ENCODE peak calls at places on chromosomes 6 and 20, in five cellular contexts. B, F, S, Q and C are unnamed samples.

GRCh38 chr6:163743796-163744195 is 329.3 kb downstream of the QKI start:
- DNase-seq in S (no peak), Q (no peak), B (no peak), F (no peak), C (no peak)

GRCh38 chr6:45949256-45949655 is 66.4 kb downstream of the CLIC5 start:
- DNase-seq in S (no peak), F (no peak), Q (no peak), B (no peak), C (no peak)

GRCh38 chr6:96878101-96878500 is 19.6 kb downstream of the NDUFAF4 start:
- DNase-seq in B (no peak), Q (no peak), F (no peak), S (no peak), C (no peak)

GRCh38 chr6:92777146-92777740 is 642.1 kb downstream of the EPHA7 start:
- DNase-seq in S (no peak), B (peak; percentile 12), F (no peak), Q (no peak), C (no peak)

GRCh38 chr6:6885521-6886088 is 222.2 kb upstream of the RREB1 start:
- DNase-seq in S (no peak), F (no peak), Q (no peak), B (no peak), C (peak; percentile 26)

GRCh38 chr6:88569959-88570358 is 393.5 kb downstream of the RNGTT start:
- DNase-seq in S (no peak), B (no peak), Q (no peak), F (no peak), C (no peak)

GRCh38 chr6:12354499-12354898 is 64.3 kb downstream of the EDN1 start:
- DNase-seq in B (no peak), F (no peak), S (no peak), Q (peak; percentile 91), C (no peak)

GRCh38 chr6:102571236-102571908 is 1177.9 kb downstream of the GRIK2 start:
- DNase-seq in B (no peak), F (no peak), S (no peak), Q (no peak), C (no peak)

GRCh38 chr20:25336561-25337422 is 53.8 kb downstream of the ABHD12 start:
- DNase-seq in F (no peak), B (peak; percentile 82), Q (no peak), S (peak; percentile 57), C (no peak)

GRCh38 chr6:33197431-33198048 is 2.9 kb downstream of the RXRB start:
- DNase-seq in B (peak; percentile 80), S (peak; percentile 70), F (peak; percentile 79), Q (no peak), C (peak; percentile 78)

GRCh38 chr6:21666788-21667681 is 73.5 kb downstream of the SOX4 start:
- DNase-seq in Q (no peak), S (peak; percentile 67), F (peak; percentile 71), B (no peak), C (no peak)

GRCh38 chr6:21500314-21500713 is 93.2 kb upstream of the SOX4 start:
- DNase-seq in F (no peak), B (no peak), Q (no peak), S (no peak), C (no peak)

GRCh38 chr6:36677059-36677749 is 1.3 kb upstream of the CDKN1A start:
- DNase-seq in B (peak; percentile 31), F (peak; percentile 41), Q (no peak), S (no peak), C (no peak)

GRCh38 chr20:2858591-2858990 is 14.7 kb upstream of the PTPRA start:
- DNase-seq in B (no peak), Q (no peak), S (no peak), F (no peak), C (no peak)

GRCh38 chr6:152635949-152636674 is 1.1 kb downstream of the SYNE1 start:
- DNase-seq in B (no peak), F (peak; percentile 56), S (peak; percentile 59), Q (no peak), C (no peak)

GRCh38 chr6:44508646-44509045 is 121.1 kb downstream of the CDC5L start:
- DNase-seq in S (no peak), F (no peak), Q (no peak), B (no peak), C (no peak)

GRCh38 chr6:118808794-118809668 is 84.9 kb upstream of the ASF1A start:
- DNase-seq in S (no peak), Q (no peak), B (no peak), F (no peak), C (no peak)

GRCh38 chr20:36969478-36970186 is 18.1 kb upstream of the SAMHD1 start:
- DNase-seq in Q (no peak), B (peak; percentile 53), F (no peak), S (no peak), C (no peak)

GRCh38 chr6:74755748-74756147 is 450.1 kb downstream of the COL12A1 start:
- DNase-seq in S (no peak), Q (no peak), F (no peak), B (no peak), C (no peak)

GRCh38 chr6:154931741-154932424 is 63.2 kb upstream of the TIAM2 start:
- DNase-seq in F (no peak), S (no peak), Q (no peak), B (peak; percentile 41), C (no peak)

GRCh38 chr6:157063176-157063934 is 260.0 kb downstream of the TMEM242 start:
- DNase-seq in B (no peak), F (no peak), S (no peak), Q (no peak), C (no peak)

GRCh38 chr6:23547851-23548250 is 578.2 kb upstream of the NRSN1 start:
- DNase-seq in Q (no peak), F (no peak), B (peak; percentile 3), S (no peak), C (no peak)

GRCh38 chr6:43978473-43979360 is 148.5 kb downstream of the MRPL14 start:
- DNase-seq in B (no peak), Q (no peak), F (no peak), S (peak; percentile 39), C (no peak)

GRCh38 chr6:51844391-51844735 is 243.1 kb downstream of the PKHD1 start:
- DNase-seq in F (peak; percentile 55), S (no peak), B (no peak), Q (no peak), C (no peak)

GRCh38 chr6:167833396-167833763 is 6.7 kb downstream of the AFDN start:
- DNase-seq in Q (no peak), S (no peak), F (no peak), B (no peak), C (no peak)

GRCh38 chr6:31267504-31268371 is 4.2 kb downstream of the HLA-C start:
- DNase-seq in Q (no peak), S (no peak), B (no peak), F (no peak), C (no peak)

GRCh38 chr6:130613176-130613575 is 214.0 kb upstream of the SMLR1 start:
- DNase-seq in F (no peak), B (no peak), Q (no peak), S (no peak), C (no peak)

GRCh38 chr6:130611366-130611765 is 215.8 kb upstream of the SMLR1 start:
- DNase-seq in B (no peak), F (no peak), Q (no peak), S (no peak), C (no peak)

GRCh38 chr6:130617658-130618057 is 209.5 kb upstream of the SMLR1 start:
- DNase-seq in Q (no peak), S (no peak), F (no peak), B (no peak), C (no peak)

GRCh38 chr6:130620338-130620781 is 206.8 kb upstream of the SMLR1 start:
- DNase-seq in F (no peak), B (no peak), Q (no peak), S (no peak), C (no peak)

DNA sequence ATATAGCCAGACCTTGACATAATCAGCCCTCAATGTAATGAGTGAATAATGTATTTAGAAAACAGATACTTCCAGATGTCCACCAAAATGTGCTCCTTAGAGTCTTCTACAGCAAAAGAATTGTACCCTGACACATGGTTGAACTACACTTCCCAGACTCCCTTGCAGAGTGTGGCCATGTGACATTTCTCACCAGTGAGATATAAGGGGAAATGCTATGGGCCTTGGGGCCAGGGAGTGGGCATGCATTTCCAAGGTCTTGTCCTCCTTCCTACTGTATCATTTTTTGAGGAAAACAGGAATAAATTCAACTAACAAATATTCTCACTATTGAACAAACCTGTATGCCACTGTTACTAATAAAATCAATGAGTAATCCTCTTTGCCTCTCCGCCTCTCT is 211.4 kb upstream of the SMLR1 start:
- DNase-seq in S (no peak), Q (no peak), F (no peak), B (no peak), C (no peak)
- H2AFZ ChIP-seq in S (peak overlapping the region; percentile 94), Q (no peak overlapping the region), F (no peak overlapping the region), B (no peak overlapping the region), C (no peak overlapping the region)

GRCh38 chr6:27811383-27811782 is 100.8 kb downstream of the OR2B2 start:
- DNase-seq in B (no peak), Q (no peak), F (no peak), S (no peak), C (no peak)

GRCh38 chr6:27812078-27812804 is 100.0 kb downstream of the OR2B2 start:
- DNase-seq in S (no peak), Q (no peak), F (no peak), B (peak; percentile 47), C (no peak)

GRCh38 chr6:27809067-27809938 is 102.9 kb downstream of the OR2B2 start:
- DNase-seq in F (no peak), B (no peak), Q (no peak), S (no peak), C (no peak)

GRCh38 chr6:27810768-27811298 is 101.4 kb downstream of the OR2B2 start:
- DNase-seq in B (no peak), Q (no peak), S (peak; percentile 43), F (no peak), C (no peak)

DNA sequence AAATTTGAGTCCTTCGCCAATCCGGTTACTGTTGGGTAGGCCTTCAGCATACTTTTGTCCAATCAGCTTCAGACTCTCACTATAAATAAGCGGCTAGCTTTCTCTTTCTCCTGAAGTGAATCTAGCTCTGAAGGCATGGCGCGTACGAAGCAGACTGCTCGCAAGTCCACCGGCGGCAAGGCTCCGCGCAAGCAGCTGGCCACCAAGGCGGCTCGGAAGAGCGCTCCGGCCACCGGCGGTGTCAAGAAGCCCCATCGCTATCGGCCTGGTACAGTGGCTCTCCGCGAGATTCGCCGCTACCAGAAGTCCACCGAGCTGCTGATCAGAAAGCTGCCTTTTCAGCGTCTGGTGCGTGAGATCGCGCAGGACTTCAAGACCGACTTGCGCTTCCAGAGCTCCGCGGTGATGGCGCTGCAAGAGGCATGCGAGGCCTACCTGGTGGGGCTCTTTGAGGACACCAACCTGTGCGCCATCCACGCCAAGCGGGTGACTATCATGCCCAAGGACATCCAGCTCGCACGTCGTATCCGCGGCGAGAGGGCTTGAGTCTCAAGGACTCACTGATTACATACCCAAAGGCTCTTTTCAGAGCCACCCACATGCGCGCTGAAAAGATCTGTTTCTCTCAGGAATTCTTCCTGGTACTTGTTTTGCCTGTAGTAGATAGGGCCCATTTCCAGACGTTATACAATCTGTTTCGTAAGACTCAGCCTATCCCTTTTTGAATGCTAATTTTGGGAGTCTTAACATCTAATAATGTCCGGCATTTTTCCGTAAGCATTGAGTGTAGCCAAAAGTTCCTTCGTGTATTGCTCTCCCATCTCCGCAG is 102.0 kb downstream of the OR2B2 start:
- DNase-seq in S (peak; percentile 78), F (peak; percentile 74), Q (peak; percentile 98), B (peak; percentile 98), C (peak; percentile 70)
- TF ChIP-seq EP300 in S (no peak), F (no peak), Q (no peak), B (no peak), C (peak; percentile 2)

GRCh38 chr6:83853968-83854501 is 875 bp downstream of the RIPPLY2 start:
- DNase-seq in S (peak; percentile 75), F (peak; percentile 65), Q (no peak), B (no peak), C (no peak)
- H2AFZ ChIP-seq in S (peak overlapping the region; percentile 99), F (no peak overlapping the region), Q (no peak overlapping the region), B (no peak overlapping the region), C (no peak overlapping the region)

GRCh38 chr20:62355527-62356142 is 11.5 kb downstream of the LAMA5 start:
- DNase-seq in F (no peak), S (no peak), B (peak; percentile 65), Q (no peak), C (no peak)
- TF ChIP-seq EP300 in F (no peak), S (no peak), B (no peak), Q (no peak), C (no peak)